ENCODE peak calls at places on chromosomes 1 and 21, in five cellular contexts. Q is nephron progenitor cell; M is activated CD4-positive, alpha-beta T cell treated with anti-CD3 and anti-CD28 coated beads for 24 hours; L is endothelial cell; Y is T-helper 17 cell. P is an unnamed sample.

GRCh38 chr1:244735854-244736561 is 83.1 kb downstream of the DESI2 start:
- DNase-seq in Q (no peak), M (no peak), L (no peak), Y (no peak), P (no peak)

GRCh38 chr1:12549106-12549459 is 68.9 kb downstream of the DHRS3 start:
- DNase-seq in Q (peak; percentile 63), M (no peak), L (no peak), Y (no peak), P (no peak)

GRCh38 chr1:21261551-21262281 is 28.5 kb downstream of the ECE1 start:
- DNase-seq in Q (no peak), M (no peak), L (peak; percentile 20), Y (no peak), P (no peak)

GRCh38 chr1:242690849-242691602 is 166.5 kb upstream of the PLD5 start:
- DNase-seq in Q (no peak), M (no peak), L (no peak), Y (no peak), P (no peak)

GRCh38 chr1:110155878-110156522 is 5.7 kb downstream of the SLC6A17 start:
- DNase-seq in Q (peak; percentile 98), M (peak; percentile 28), L (peak; percentile 84), Y (peak; percentile 36), P (no peak)

GRCh38 chr1:16178596-16179497 is 23.0 kb upstream of the EPHA2 start:
- DNase-seq in Q (no peak), M (no peak), L (no peak), Y (no peak), P (no peak)

GRCh38 chr1:6727535-6727934 is 25.9 kb upstream of the DNAJC11 start:
- DNase-seq in Q (peak; percentile 74), M (peak; percentile 51), L (peak; percentile 79), Y (peak; percentile 55), P (peak; percentile 25)

GRCh38 chr1:12549460-12550349 is 68.3 kb downstream of the DHRS3 start:
- DNase-seq in Q (peak; percentile 42), M (peak; percentile 6), L (no peak), Y (no peak), P (no peak)

GRCh38 chr1:199113265-199113869 is 474.5 kb downstream of the PTPRC start:
- DNase-seq in Q (peak; percentile 29), M (peak; percentile 56), L (peak; percentile 56), Y (peak; percentile 48), P (peak; percentile 20)

GRCh38 chr1:228205526-228206436 is 2.1 kb upstream of the OBSCN start:
- DNase-seq in Q (no peak), M (no peak), L (no peak), Y (no peak), P (no peak)

GRCh38 chr1:200323856-200324400 is 85.9 kb downstream of the ZNF281 start:
- DNase-seq in Q (no peak), M (no peak), L (no peak), Y (no peak), P (no peak)

GRCh38 chr21:44399151-44399954 is 45.9 kb downstream of the TRPM2 start:
- DNase-seq in Q (no peak), M (no peak), L (no peak), Y (no peak), P (no peak)

GRCh38 chr1:53702287-53702805 is 36.6 kb downstream of the GLIS1 start:
- DNase-seq in Q (peak; percentile 42), M (no peak), L (no peak), Y (no peak), P (no peak)